ENCODE peak calls at places on chromosomes 6 and 20, in seven cellular contexts. V is PC-9, B is GM23338, H is MM.1S, C is hepatocyte, L is HCT116, E is SK-N-SH. O is an unnamed sample.

GRCh38 chr6:44452725-44453124 is 65.2 kb downstream of the CDC5L start:
- DNase-seq in H (no peak), L (no peak), V (peak; percentile 35), B (no peak), E (no peak), C (no peak), O (no peak)

GRCh38 chr20:46636514-46636913 is 14.7 kb downstream of the SLC13A3 start:
- DNase-seq in B (no peak), C (no peak), L (no peak), H (no peak), V (no peak), E (no peak), O (no peak)

GRCh38 chr6:165060636-165061190 is 248.7 kb downstream of the C6orf118 start:
- DNase-seq in V (no peak), E (no peak), H (no peak), C (no peak), B (no peak), L (no peak), O (no peak)

GRCh38 chr6:137678451-137678850 is 184.3 kb upstream of the OLIG3 start:
- DNase-seq in H (no peak), C (no peak), B (no peak), L (no peak), V (no peak), E (no peak), O (no peak)

GRCh38 chr6:160417135-160417534 is 69.0 kb downstream of the SLC22A3 start:
- DNase-seq in L (no peak), V (no peak), E (no peak), H (no peak), B (no peak), C (no peak), O (no peak)

GRCh38 chr20:9739991-9740390 is 98.9 kb downstream of the PAK5 start:
- DNase-seq in H (no peak), E (no peak), C (no peak), B (no peak), L (no peak), V (no peak), O (no peak)

GRCh38 chr6:142631517-142632385 is 313.2 kb downstream of the HIVEP2 start:
- DNase-seq in L (no peak), V (no peak), B (no peak), C (no peak), E (peak; percentile 29), H (no peak), O (no peak)

GRCh38 chr6:118810420-118811027 is 83.4 kb upstream of the ASF1A start:
- DNase-seq in C (no peak), L (no peak), H (no peak), V (no peak), B (peak; percentile 41), E (no peak), O (peak; percentile 50)

GRCh38 chr6:32439708-32440214 is at the start of gene HLA-DRA:
- DNase-seq in E (peak; percentile 42), B (peak; percentile 90), H (peak; percentile 85), C (peak; percentile 50), V (no peak), L (peak; percentile 72), O (peak; percentile 89)

GRCh38 chr6:62683063-62683462 is 397.0 kb upstream of the KHDRBS2 start:
- DNase-seq in V (no peak), C (no peak), L (no peak), H (no peak), E (no peak), B (no peak), O (no peak)

GRCh38 chr6:23621026-23621425 is 505.0 kb upstream of the NRSN1 start:
- DNase-seq in C (no peak), E (no peak), B (peak; percentile 5), V (no peak), L (no peak), H (no peak), O (no peak)

GRCh38 chr6:3585320-3585935 is 128.6 kb upstream of the SLC22A23 start:
- DNase-seq in C (no peak), H (no peak), B (no peak), V (no peak), E (no peak), L (no peak), O (no peak)

GRCh38 chr20:17816804-17817590 is 117.2 kb downstream of the BANF2 start:
- DNase-seq in B (no peak), L (no peak), E (no peak), H (no peak), V (no peak), C (no peak), O (no peak)

GRCh38 chr6:133959667-133960368 is 6.8 kb downstream of the TBPL1 start:
- DNase-seq in V (no peak), E (no peak), B (no peak), L (no peak), H (no peak), C (no peak), O (no peak)

GRCh38 chr6:45959534-45960195 is 56.0 kb downstream of the CLIC5 start:
- DNase-seq in L (no peak), E (no peak), H (no peak), B (no peak), C (peak; percentile 67), V (no peak), O (no peak)

GRCh38 chr6:22551280-22551679 is 18.1 kb upstream of the HDGFL1 start:
- DNase-seq in B (no peak), V (no peak), H (no peak), E (no peak), L (no peak), C (no peak), O (no peak)

DNA sequence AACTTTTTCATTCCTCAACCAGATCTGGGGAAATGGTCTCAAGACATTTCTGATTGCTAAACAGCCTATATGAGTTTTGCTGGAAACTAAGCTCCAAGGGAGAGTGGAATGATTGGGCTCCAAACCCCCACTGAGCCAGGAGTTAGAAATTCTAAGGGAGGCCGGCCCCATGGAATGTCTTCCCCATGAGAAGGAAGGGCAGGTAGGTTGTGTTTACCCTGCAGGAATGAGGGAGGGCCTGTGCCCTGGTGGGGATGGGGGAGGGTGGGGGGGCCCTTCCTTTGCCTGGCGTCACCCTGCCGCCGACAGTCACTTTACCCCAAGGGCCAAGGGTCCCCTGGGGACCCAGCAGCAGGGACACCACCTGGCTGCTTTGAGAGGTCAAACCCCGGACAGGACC is 298.9 kb downstream of the TFAP2C start:
- DNase-seq in V (no peak), B (peak; percentile 43), L (no peak), E (no peak), C (no peak), H (no peak), O (no peak)
- H3K4me1 ChIP-seq in V (no peaks in the 10 kb centered on the region), B (peaks cover 71% of the 10 kb centered on the region), L (no peaks in the 10 kb centered on the region), E (no peaks in the 10 kb centered on the region), C (peaks cover 13% of the 10 kb centered on the region), H (no peaks in the 10 kb centered on the region), O (no peaks in the 10 kb centered on the region)

GRCh38 chr20:35729283-35729807 is 12.7 kb downstream of the RBM39 start:
- DNase-seq in E (no peak), L (no peak), B (no peak), C (no peak), V (no peak), H (no peak), O (no peak)
- H3K36me3 ChIP-seq in E (peaks cover 100% of the 10 kb centered on the region), L (peaks cover 91% of the 10 kb centered on the region), B (peaks cover 100% of the 10 kb centered on the region), C (peaks cover 6% of the 10 kb centered on the region), V (peaks cover 86% of the 10 kb centered on the region), H (peaks cover 61% of the 10 kb centered on the region), O (peaks cover 99% of the 10 kb centered on the region)

DNA sequence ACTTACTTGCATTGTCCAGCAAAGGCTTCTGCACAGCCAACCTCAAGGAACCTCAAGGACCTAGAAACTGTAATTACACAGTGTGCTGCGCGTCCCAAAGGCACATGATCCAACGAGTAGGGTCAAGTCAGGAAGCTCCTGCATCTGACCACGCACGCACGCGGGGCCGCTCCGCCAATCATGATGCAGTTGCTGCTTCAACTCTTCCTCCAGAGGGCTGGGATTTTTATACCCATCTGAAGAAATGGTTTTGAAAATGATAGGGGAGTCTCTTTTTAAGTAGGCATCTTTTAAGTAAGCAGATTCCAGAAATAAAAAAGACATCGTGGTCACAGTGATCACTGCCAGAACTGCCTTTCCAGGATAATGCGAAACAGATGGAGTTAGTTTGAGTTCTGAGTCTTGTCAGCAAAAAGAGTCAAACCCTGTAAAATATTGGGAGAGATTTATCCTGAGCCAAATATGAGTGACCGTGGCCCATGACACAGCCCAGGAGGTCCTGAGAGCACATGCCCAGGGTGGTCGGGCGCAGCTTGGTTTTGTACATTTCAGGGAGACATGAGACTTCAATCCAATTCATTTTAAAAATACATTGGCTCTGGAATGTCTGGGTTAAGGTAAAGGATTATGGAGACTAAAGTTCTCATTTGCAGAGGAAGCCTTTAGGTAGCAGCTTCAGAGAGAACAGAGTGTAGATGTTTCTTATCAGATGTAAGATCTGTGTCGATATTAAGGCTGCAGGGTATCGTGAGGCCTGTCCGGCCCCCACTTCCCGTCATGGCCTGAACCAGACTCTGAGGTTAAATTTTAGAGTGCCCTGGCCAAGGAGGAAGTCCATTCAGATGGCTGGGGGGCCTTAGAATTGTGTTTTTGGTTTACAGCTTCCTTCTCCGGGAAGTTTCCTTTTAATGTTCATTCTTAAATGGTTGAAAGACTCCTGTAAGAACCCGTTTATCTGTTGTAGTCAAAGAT is 34.2 kb downstream of the KIF25 start:
- DNase-seq in V (no peak), C (no peak), E (no peak), B (no peak), H (no peak), L (no peak), O (no peak)
- H3K9me2 ChIP-seq in V (no peaks in the 10 kb centered on the region), C (no peaks in the 10 kb centered on the region), E (no peaks in the 10 kb centered on the region), B (no peaks in the 10 kb centered on the region), H (no peaks in the 10 kb centered on the region), L (no peaks in the 10 kb centered on the region), O (no peaks in the 10 kb centered on the region)

GRCh38 chr6:26029570-26029856 is 57.7 kb upstream of the HFE start:
- DNase-seq in E (no peak), C (no peak), L (no peak), V (no peak), B (no peak), H (no peak), O (peak; percentile 39)

GRCh38 chr6:26031151-26031594 is 56.1 kb upstream of the HFE start:
- DNase-seq in H (peak; percentile 70), L (no peak), V (no peak), B (no peak), C (no peak), E (no peak), O (peak; percentile 85)

GRCh38 chr6:26028753-26029569 is 58.3 kb upstream of the HFE start:
- DNase-seq in H (no peak), E (no peak), V (no peak), B (peak; percentile 61), C (no peak), L (no peak), O (peak; percentile 73)

GRCh38 chr6:26030716-26031115 is 56.5 kb upstream of the HFE start:
- DNase-seq in L (no peak), V (no peak), C (no peak), B (no peak), H (no peak), E (no peak), O (peak; percentile 80)

DNA sequence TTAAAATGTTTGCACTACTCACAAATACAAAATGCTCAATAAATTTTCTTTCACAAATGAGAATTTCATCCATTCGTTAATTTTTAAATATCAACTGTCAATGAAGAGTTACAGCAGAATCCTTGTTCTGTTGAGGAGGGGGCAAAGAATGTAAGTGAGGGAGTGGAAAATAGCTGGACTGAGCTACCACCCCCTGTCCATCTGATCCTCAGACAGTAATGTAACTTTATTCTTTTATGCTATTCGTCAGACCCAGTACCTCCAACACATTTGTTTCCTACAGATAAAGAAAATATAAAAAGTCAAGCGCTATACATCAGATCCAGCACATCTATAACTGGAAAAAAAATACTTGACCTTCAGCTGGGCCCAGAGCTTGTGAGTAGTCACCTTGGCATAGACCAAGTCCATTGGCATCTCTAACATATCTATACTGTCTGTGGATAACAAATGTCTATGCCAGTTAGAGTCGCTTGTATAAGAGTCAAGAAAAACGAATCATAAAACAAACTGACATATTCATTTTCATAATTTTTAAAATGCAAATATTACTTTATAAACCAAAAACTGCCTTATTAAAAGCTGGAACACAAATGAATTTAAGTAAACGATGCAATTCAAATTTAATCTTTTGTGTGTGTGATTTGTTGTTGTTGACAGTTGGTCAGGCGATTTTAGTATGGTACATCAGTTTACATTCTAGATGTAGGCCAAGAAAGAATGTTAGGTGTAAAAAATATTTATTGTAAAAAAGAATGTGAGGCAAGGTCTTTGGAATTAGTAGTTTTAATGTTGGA is 57.2 kb upstream of the HFE start:
- DNase-seq in H (no peak), B (no peak), E (no peak), V (no peak), L (no peak), C (no peak), O (peak; percentile 78)
- H3K4me1 ChIP-seq in H (peaks cover 38% of the 10 kb centered on the region), B (peaks cover 38% of the 10 kb centered on the region), E (peaks cover 15% of the 10 kb centered on the region), V (peaks cover 51% of the 10 kb centered on the region), L (peaks cover 93% of the 10 kb centered on the region), C (peaks cover 17% of the 10 kb centered on the region), O (peaks cover 68% of the 10 kb centered on the region)